ENCODE peak calls at places on chromosome 4, in seven cellular contexts. G is breast epithelium; C is transverse colon; Q is fibroblast of lung; H is stomach; F is heart right ventricle; V is CD8-positive, alpha-beta T cell. A is an unnamed sample.

GRCh38 chr4:12584116-12584875 is 899.8 kb downstream of the RAB28 start:
- DNase-seq in F (no peak), G (no peak), C (no peak), Q (no peak), H (no peak), V (no peak), A (no peak)

GRCh38 chr4:89583106-89583505 is 253.9 kb downstream of the SNCA start:
- DNase-seq in G (no peak), H (no peak), F (no peak), V (no peak), C (no peak), Q (no peak), A (no peak)

GRCh38 chr4:135508006-135508714 is 1306.6 kb upstream of the PABPC4L start:
- DNase-seq in C (no peak), G (no peak), F (no peak), H (no peak), V (no peak), Q (peak; percentile 70), A (no peak)

GRCh38 chr4:7135389-7135746 is 57.0 kb upstream of the SORCS2 start:
- DNase-seq in H (no peak), F (no peak), V (no peak), C (no peak), G (no peak), Q (peak; percentile 68), A (no peak)

GRCh38 chr4:47862297-47862696 is 24.4 kb upstream of the CORIN start:
- DNase-seq in G (no peak), V (no peak), H (no peak), C (no peak), F (no peak), Q (peak; percentile 53), A (no peak)

GRCh38 chr4:8199594-8200301 is 658 bp downstream of the SH3TC1 start:
- DNase-seq in F (no peak), C (peak; percentile 42), H (peak; percentile 55), G (no peak), V (no peak), Q (no peak), A (no peak)

GRCh38 chr4:148998719-148999118 is 556.5 kb upstream of the NR3C2 start:
- DNase-seq in C (no peak), F (no peak), V (no peak), G (no peak), Q (peak; percentile 24), H (no peak), A (no peak)

GRCh38 chr4:6716958-6717655 is 1.1 kb downstream of the BLOC1S4 start:
- DNase-seq in F (no peak), C (no peak), Q (no peak), H (no peak), V (no peak), G (no peak), A (no peak)

GRCh38 chr4:8029689-8030088 is 90.0 kb upstream of the AFAP1 start:
- DNase-seq in H (no peak), F (no peak), C (no peak), V (no peak), Q (no peak), G (no peak), A (no peak)

GRCh38 chr4:112112590-112113170 is 32.6 kb upstream of the FAM241A start:
- DNase-seq in H (no peak), V (no peak), F (no peak), Q (peak; percentile 59), C (no peak), G (no peak), A (no peak)

GRCh38 chr4:26782830-26783202 is 77.8 kb upstream of the STIM2 start:
- DNase-seq in Q (no peak), V (no peak), C (no peak), H (no peak), G (no peak), F (no peak), A (peak; percentile 39)

GRCh38 chr4:14842964-14843630 is 159.2 kb upstream of the CPEB2 start:
- DNase-seq in F (no peak), G (no peak), H (no peak), V (no peak), Q (no peak), C (no peak), A (no peak)

GRCh38 chr4:74188912-74189311 is 31.0 kb downstream of the MTHFD2L start:
- DNase-seq in G (no peak), H (no peak), V (no peak), C (no peak), Q (no peak), F (no peak), A (no peak)

GRCh38 chr4:140947507-140947906 is 185.8 kb downstream of the RNF150 start:
- DNase-seq in Q (no peak), C (peak; percentile 10), H (no peak), V (no peak), F (no peak), G (peak; percentile 52), A (no peak)

GRCh38 chr4:158538176-158538575 is 16.5 kb downstream of the RXFP1 start:
- DNase-seq in C (no peak), H (no peak), Q (no peak), V (no peak), G (no peak), F (no peak), A (no peak)
- H3K4me1 ChIP-seq in C (no peaks in the 10 kb centered on the region), H (no peaks in the 10 kb centered on the region), Q (no peaks in the 10 kb centered on the region), V (no peaks in the 10 kb centered on the region), G (no peaks in the 10 kb centered on the region), F (peaks cover 5% of the 10 kb centered on the region), A (no peaks in the 10 kb centered on the region)

GRCh38 chr4:18698119-18698883 is 676.7 kb upstream of the LCORL start:
- DNase-seq in H (no peak), V (no peak), G (no peak), C (no peak), F (no peak), Q (no peak), A (no peak)
- H3K9me3 ChIP-seq in H (no peaks in the 10 kb centered on the region), V (no peaks in the 10 kb centered on the region), G (no peaks in the 10 kb centered on the region), C (no peaks in the 10 kb centered on the region), F (peaks cover 11% of the 10 kb centered on the region), Q (no peaks in the 10 kb centered on the region), A (no peaks in the 10 kb centered on the region)

GRCh38 chr4:2354760-2355159 is 63.7 kb downstream of the ZFYVE28 start:
- DNase-seq in C (peak; percentile 5), V (no peak), Q (no peak), G (peak; percentile 33), F (no peak), H (no peak), A (no peak)

GRCh38 chr4:2352729-2353221 is 65.7 kb downstream of the ZFYVE28 start:
- DNase-seq in V (no peak), F (no peak), Q (no peak), C (peak; percentile 2), G (peak; percentile 19), H (no peak), A (no peak)

GRCh38 chr4:2352171-2352570 is 66.3 kb downstream of the ZFYVE28 start:
- DNase-seq in H (no peak), V (no peak), G (peak; percentile 46), Q (no peak), F (no peak), C (peak; percentile 4), A (no peak)

GRCh38 chr4:2354127-2354526 is 64.3 kb downstream of the ZFYVE28 start:
- DNase-seq in Q (peak; percentile 27), H (no peak), F (no peak), C (peak; percentile 7), G (peak; percentile 44), V (no peak), A (no peak)

GRCh38 chr4:2353222-2354107 is 65.0 kb downstream of the ZFYVE28 start:
- DNase-seq in G (peak; percentile 44), V (no peak), C (peak; percentile 6), F (no peak), Q (no peak), H (no peak), A (no peak)
- H3K4me1 ChIP-seq in G (no peaks in the 10 kb centered on the region), V (peaks cover 15% of the 10 kb centered on the region), C (no peaks in the 10 kb centered on the region), F (peaks cover 15% of the 10 kb centered on the region), Q (no peaks in the 10 kb centered on the region), H (no peaks in the 10 kb centered on the region), A (no peaks in the 10 kb centered on the region)

DNA sequence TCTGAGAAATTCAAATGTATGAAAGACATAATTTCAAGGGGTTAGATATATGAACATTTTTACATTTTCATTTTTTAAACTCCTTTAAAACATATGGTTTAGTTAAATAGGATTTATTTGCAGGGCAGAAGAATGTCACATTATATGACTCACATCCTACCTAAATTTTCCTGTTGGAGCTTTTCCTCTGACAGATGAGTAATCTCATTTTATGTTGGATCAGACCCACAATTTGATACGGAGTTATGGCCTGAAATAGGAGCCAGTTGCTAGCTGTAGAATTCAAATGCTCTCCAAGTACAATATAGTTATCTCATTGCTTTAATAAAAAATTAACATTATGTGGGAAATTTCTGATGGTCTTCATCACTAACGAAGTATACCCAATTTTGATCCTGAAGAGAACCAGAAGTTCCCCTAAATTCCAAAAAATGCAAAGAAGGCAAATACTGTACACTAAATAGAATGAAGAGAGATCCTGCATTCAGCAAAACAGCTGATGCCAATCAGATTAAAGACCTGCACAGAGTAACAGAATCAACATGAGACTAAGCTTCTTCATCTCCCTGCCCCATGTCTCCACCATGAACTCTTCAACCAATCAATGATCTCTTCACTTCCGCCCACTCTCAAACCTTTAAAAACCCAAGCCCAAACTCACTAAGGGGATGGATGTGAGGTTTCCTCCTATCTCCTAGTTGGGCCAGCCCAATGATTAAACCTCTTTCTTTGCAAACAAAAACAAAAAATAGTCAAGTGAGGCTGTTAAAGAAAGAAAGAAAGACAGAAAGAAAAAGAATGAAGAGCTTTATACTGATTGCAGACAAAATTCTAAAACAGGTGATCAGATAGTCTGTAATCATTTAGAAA is 10.9 kb upstream of the EXOSC9 start:
- DNase-seq in H (no peak), V (no peak), Q (peak; percentile 66), F (no peak), G (no peak), C (no peak), A (no peak)
- H3K9me3 ChIP-seq in H (no peaks in the 10 kb centered on the region), V (no peaks in the 10 kb centered on the region), Q (no peaks in the 10 kb centered on the region), F (no peaks in the 10 kb centered on the region), G (no peaks in the 10 kb centered on the region), C (no peaks in the 10 kb centered on the region), A (no peaks in the 10 kb centered on the region)

GRCh38 chr4:173413043-173413442 is 14.1 kb upstream of the SCRG1 start:
- DNase-seq in H (no peak), V (no peak), C (peak; percentile 25), F (no peak), G (no peak), Q (peak; percentile 68), A (no peak)
- H3K4me1 ChIP-seq in H (peaks cover 61% of the 10 kb centered on the region), V (no peaks in the 10 kb centered on the region), C (peaks cover 5% of the 10 kb centered on the region), F (peaks cover 10% of the 10 kb centered on the region), G (no peaks in the 10 kb centered on the region), Q (no peaks in the 10 kb centered on the region), A (no peaks in the 10 kb centered on the region)

A was measured in small intestine.